ENCODE peak calls at places on chromosome 15, in six cellular contexts. N is HCT116, M is HepG2, B is tibial nerve, R is right lobe of liver, X is adrenal gland. E is an unnamed sample.

GRCh38 chr15:77966540-77967290 is 110.8 kb downstream of the TBC1D2B start:
- DNase-seq in N (peak; percentile 38), R (no peak), M (peak; percentile 32), B (no peak), X (no peak), E (no peak)

GRCh38 chr15:43225201-43225949 is 4.6 kb upstream of the EPB42 start:
- DNase-seq in X (peak; percentile 45), R (no peak), B (no peak), M (peak; percentile 63), N (peak; percentile 56), E (no peak)

GRCh38 chr15:43229977-43230376 is 9.2 kb upstream of the EPB42 start:
- DNase-seq in R (no peak), M (no peak), N (no peak), B (no peak), X (no peak), E (no peak)

GRCh38 chr15:78950906-78951840 is 6.3 kb upstream of the CTSH start:
- DNase-seq in M (peak; percentile 61), B (no peak), N (no peak), X (no peak), R (no peak), E (no peak)

GRCh38 chr15:65651831-65652749 is 30.4 kb downstream of the SLC24A1 start:
- DNase-seq in R (no peak), N (no peak), M (no peak), X (no peak), B (no peak), E (no peak)

GRCh38 chr15:31265871-31266711 is 60.5 kb upstream of the KLF13 start:
- DNase-seq in N (no peak), X (peak; percentile 19), R (peak; percentile 46), B (no peak), M (no peak), E (peak; percentile 59)

GRCh38 chr15:75172168-75172841 is 29.4 kb upstream of the C15orf39 start:
- DNase-seq in B (no peak), N (no peak), R (no peak), M (no peak), X (no peak), E (no peak)

GRCh38 chr15:69452702-69453513 is at the start of gene RPLP1:
- DNase-seq in R (peak; percentile 97), M (no peak), N (peak; percentile 81), X (peak; percentile 95), B (peak; percentile 95), E (peak; percentile 98)

GRCh38 chr15:69701198-69701597 is 248.6 kb downstream of the RPLP1 start:
- DNase-seq in B (no peak), X (no peak), M (no peak), R (no peak), N (no peak), E (no peak)

GRCh38 chr15:66716668-66717025 is 14.6 kb downstream of the SMAD6 start:
- DNase-seq in R (no peak), N (no peak), B (no peak), M (no peak), X (no peak), E (no peak)

GRCh38 chr15:43107741-43108140 is 1.9 kb upstream of the UBR1 start:
- DNase-seq in N (no peak), R (no peak), X (no peak), B (no peak), M (no peak), E (no peak)

GRCh38 chr15:77634266-77634962 is 1.7 kb upstream of the LINGO1 start:
- DNase-seq in B (no peak), M (peak; percentile 46), X (peak; percentile 53), N (peak; percentile 26), R (peak; percentile 60), E (peak; percentile 74)

GRCh38 chr15:31148622-31149505 is 47.3 kb upstream of the TRPM1 start:
- DNase-seq in B (no peak), N (no peak), X (no peak), M (no peak), R (no peak), E (peak; percentile 7)

GRCh38 chr15:27017168-27017809 is 46.3 kb downstream of the GABRG3 start:
- DNase-seq in N (no peak), B (peak; percentile 30), M (peak; percentile 73), X (peak; percentile 45), R (peak; percentile 42), E (peak; percentile 68)

GRCh38 chr15:70863450-70864218 is 9.7 kb upstream of the LARP6 start:
- DNase-seq in R (no peak), B (no peak), M (peak; percentile 82), N (peak; percentile 57), X (no peak), E (no peak)

GRCh38 chr15:47339800-47340575 is 377.3 kb upstream of the SEMA6D start:
- DNase-seq in R (no peak), N (no peak), M (no peak), X (no peak), B (no peak), E (no peak)

GRCh38 chr15:98954411-98954810 is 53.2 kb downstream of the PGPEP1L start:
- DNase-seq in N (no peak), M (no peak), B (peak; percentile 70), R (peak; percentile 67), X (peak; percentile 88), E (no peak)

GRCh38 chr15:42933886-42934667 is 13.5 kb upstream of the TTBK2 start:
- DNase-seq in B (no peak), N (no peak), X (no peak), R (no peak), M (peak; percentile 48), E (no peak)

GRCh38 chr15:77605582-77605981 is 27.1 kb downstream of the LINGO1 start:
- DNase-seq in B (no peak), M (no peak), R (no peak), X (no peak), N (no peak), E (no peak)

GRCh38 chr15:75073197-75073596 is 49.8 kb downstream of the PPCDC start:
- DNase-seq in R (peak; percentile 26), B (no peak), X (peak; percentile 14), N (no peak), M (no peak), E (no peak)

GRCh38 chr15:35545825-35546580 is at the start of gene DPH6:
- DNase-seq in N (peak; percentile 54), X (peak; percentile 82), M (peak; percentile 67), B (peak; percentile 67), R (peak; percentile 85), E (peak; percentile 81)

GRCh38 chr15:67796728-67797127 is 28.6 kb upstream of the SKOR1 start:
- DNase-seq in B (no peak), R (no peak), M (no peak), N (no peak), X (no peak), E (no peak)

GRCh38 chr15:78360426-78360825 is 20.3 kb downstream of the CRABP1 start:
- DNase-seq in X (no peak), N (no peak), B (no peak), R (no peak), M (no peak), E (no peak)

GRCh38 chr15:95013379-95013778 is 782.0 kb downstream of the MCTP2 start:
- DNase-seq in R (no peak), N (no peak), X (no peak), B (no peak), M (no peak), E (no peak)

GRCh38 chr15:41523097-41523496 is 9.5 kb upstream of the LTK start:
- DNase-seq in N (no peak), M (no peak), R (no peak), B (no peak), X (no peak), E (no peak)

GRCh38 chr15:31228980-31229826 is 97.4 kb upstream of the KLF13 start:
- DNase-seq in N (no peak), R (peak; percentile 57), B (no peak), M (peak; percentile 58), X (no peak), E (peak; percentile 88)

GRCh38 chr15:31277335-31278055 is 49.1 kb upstream of the KLF13 start:
- DNase-seq in B (no peak), R (no peak), N (no peak), X (no peak), M (no peak), E (peak; percentile 14)

GRCh38 chr15:85688703-85689102 is 106.0 kb downstream of the KLHL25 start:
- DNase-seq in X (no peak), M (no peak), N (no peak), B (no peak), R (no peak), E (no peak)

GRCh38 chr15:71201471-71201870 is 86.2 kb downstream of the THSD4 start:
- DNase-seq in X (no peak), B (no peak), M (no peak), N (no peak), R (no peak), E (peak; percentile 38)

GRCh38 chr15:25183581-25184330 is 229.0 kb downstream of the SNRPN start:
- DNase-seq in M (no peak), X (no peak), B (no peak), N (no peak), R (peak; percentile 7), E (no peak)
- H3K9me3 ChIP-seq in M (peaks cover 99% of the 10 kb centered on the region), X (no peaks in the 10 kb centered on the region), B (no peaks in the 10 kb centered on the region), N (no peaks in the 10 kb centered on the region), R (no peaks in the 10 kb centered on the region), E (peaks cover 8% of the 10 kb centered on the region)

DNA sequence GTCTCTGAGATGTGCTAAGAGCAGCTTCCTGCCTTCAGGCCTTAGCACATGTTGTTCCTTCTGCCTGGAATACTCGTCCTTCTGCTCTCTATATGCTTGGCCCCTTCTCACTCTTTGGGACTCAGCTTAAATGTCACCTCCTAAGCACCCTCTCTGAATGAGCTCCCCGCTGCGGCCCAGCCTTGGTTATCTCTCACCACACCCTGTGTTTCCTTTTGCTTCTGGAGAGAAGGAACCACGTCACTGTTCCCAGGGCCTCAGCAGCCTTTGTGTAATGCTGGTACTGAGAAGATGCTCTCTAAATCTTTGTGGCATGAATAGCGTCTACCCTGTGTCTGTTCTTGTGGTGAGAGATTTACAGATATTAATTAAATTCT is 2.2 kb downstream of the FAH start:
- DNase-seq in M (no peak), X (no peak), R (no peak), B (no peak), N (no peak), E (no peak)
- TF ChIP-seq POLR2A in M (no peak), X (no peak), R (no peak), B (no peak), N (no peak), E (no peak)

GRCh38 chr15:25090073-25090733 is 135.4 kb downstream of the SNRPN start:
- DNase-seq in M (no peak), R (no peak), B (no peak), X (no peak), N (no peak), E (no peak)
- H3K9me3 ChIP-seq in M (peaks cover 86% of the 10 kb centered on the region), R (peaks cover 4% of the 10 kb centered on the region), B (no peaks in the 10 kb centered on the region), X (no peaks in the 10 kb centered on the region), N (peaks cover 13% of the 10 kb centered on the region), E (peaks cover 100% of the 10 kb centered on the region)

DNA sequence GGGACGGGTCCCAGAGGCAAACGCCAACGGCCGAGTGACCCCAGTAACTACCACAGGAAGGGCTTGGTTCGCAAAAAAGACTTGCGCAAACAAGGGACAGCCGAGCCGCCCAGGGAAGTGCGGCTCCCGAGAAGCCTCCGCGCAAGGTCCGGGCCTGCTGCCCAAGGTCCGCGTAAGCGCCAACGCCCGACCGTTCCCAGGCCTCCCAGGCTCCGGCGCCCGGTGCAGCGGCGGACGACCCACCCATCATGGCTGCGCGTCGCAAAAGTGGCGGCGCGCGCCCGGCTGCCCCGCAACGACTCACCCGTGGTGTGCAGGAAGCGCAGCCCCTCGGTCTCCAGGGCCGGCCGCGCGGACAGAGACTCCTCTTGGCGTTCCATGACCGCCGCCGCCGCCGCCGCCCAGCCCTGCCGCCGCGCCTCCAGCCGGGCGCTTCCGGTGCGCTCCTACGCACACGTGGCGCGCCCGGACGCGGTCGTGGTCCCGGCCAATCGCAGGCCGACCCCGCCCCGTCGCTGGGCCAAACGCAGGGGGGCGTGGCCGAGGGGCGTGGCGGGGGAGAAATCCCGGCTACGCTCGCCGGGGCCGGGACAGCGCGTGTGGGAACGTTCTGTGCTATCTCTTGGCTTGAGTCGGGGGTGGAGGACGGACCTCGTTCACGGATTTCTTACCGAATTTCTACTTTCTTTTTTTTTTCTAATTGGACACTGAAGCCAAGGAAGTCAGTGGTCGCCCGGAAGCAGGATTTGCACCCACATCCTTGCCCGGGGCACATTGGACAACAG is at the start of gene SELENOS:
- DNase-seq in M (peak; percentile 77), X (peak; percentile 93), N (peak; percentile 65), B (peak; percentile 87), R (peak; percentile 94), E (peak; percentile 95)
- TF ChIP-seq POLR2A in M (peak; percentile 37), X (peak; percentile 91), N (peak; percentile 34), B (peak; percentile 85), R (peak; percentile 97), E (no peak)

E was measured in stomach.